ENCODE peak calls at places on chromosomes 12 and 14, in eight cellular contexts. Y, D, H, S, R, I, E and A are unnamed samples.

GRCh38 chr12:46266869-46267617 is 1.8 kb downstream of the SLC38A1 start:
- DNase-seq in Y (peak; percentile 64), D (peak; percentile 71), H (peak; percentile 64), S (no peak), R (peak; percentile 66), I (peak; percentile 72), E (peak; percentile 78), A (no peak)

GRCh38 chr14:31326111-31326510 is 94.2 kb downstream of the HEATR5A start:
- DNase-seq in Y (peak; percentile 43), D (no peak), H (peak; percentile 39), S (no peak), R (no peak), I (no peak), E (no peak), A (no peak)

GRCh38 chr14:21071225-21072041 is 1.3 kb downstream of the ARHGEF40 start:
- DNase-seq in Y (peak; percentile 58), D (peak; percentile 95), H (peak; percentile 95), S (peak; percentile 51), R (peak; percentile 70), I (peak; percentile 91), E (peak; percentile 88), A (peak; percentile 73)

GRCh38 chr12:93448796-93449195 is 7.0 kb upstream of the UBE2N start:
- DNase-seq in Y (no peak), D (no peak), H (no peak), S (no peak), R (peak; percentile 71), I (no peak), E (no peak), A (no peak)

GRCh38 chr12:267581-268482 is 5.2 kb upstream of the SLC6A13 start:
- DNase-seq in Y (no peak), D (no peak), H (peak; percentile 39), S (no peak), R (no peak), I (no peak), E (no peak), A (no peak)

GRCh38 chr12:12803186-12803585 is 10.0 kb upstream of the DDX47 start:
- DNase-seq in Y (peak; percentile 98), D (no peak), H (peak; percentile 86), S (no peak), R (peak; percentile 45), I (no peak), E (no peak), A (peak; percentile 44)

GRCh38 chr14:52473557-52473956 is 78.7 kb downstream of the TXNDC16 start:
- DNase-seq in Y (peak; percentile 56), D (no peak), H (peak; percentile 51), S (no peak), R (no peak), I (no peak), E (no peak), A (no peak)

GRCh38 chr14:104805326-104805678 is 4.4 kb downstream of the ZBTB42 start:
- DNase-seq in Y (peak; percentile 81), D (peak; percentile 68), H (peak; percentile 89), S (no peak), R (peak; percentile 61), I (no peak), E (no peak), A (no peak)

GRCh38 chr14:35385042-35385839 is 19.3 kb downstream of the NFKBIA start:
- DNase-seq in Y (peak; percentile 89), D (peak; percentile 87), H (peak; percentile 93), S (no peak), R (peak; percentile 59), I (peak; percentile 39), E (no peak), A (peak; percentile 74)

GRCh38 chr12:122850695-122851350 is 15.6 kb downstream of the HIP1R start:
- DNase-seq in Y (no peak), D (peak; percentile 11), H (peak; percentile 71), S (no peak), R (no peak), I (no peak), E (no peak), A (no peak)

GRCh38 chr12:71967176-71967575 is 28.5 kb downstream of the TPH2 start:
- DNase-seq in Y (no peak), D (no peak), H (peak; percentile 37), S (no peak), R (no peak), I (no peak), E (no peak), A (no peak)

GRCh38 chr12:8995021-8995775 is 5.9 kb downstream of the KLRG1 start:
- DNase-seq in Y (no peak), D (no peak), H (no peak), S (no peak), R (no peak), I (no peak), E (no peak), A (no peak)

GRCh38 chr12:113120670-113121370 is 14.7 kb downstream of the RASAL1 start:
- DNase-seq in Y (peak; percentile 31), D (no peak), H (no peak), S (no peak), R (no peak), I (no peak), E (no peak), A (no peak)

GRCh38 chr12:92912052-92912451 is 17.0 kb downstream of the EEA1 start:
- DNase-seq in Y (no peak), D (no peak), H (peak; percentile 32), S (no peak), R (no peak), I (no peak), E (no peak), A (no peak)

GRCh38 chr14:54354096-54354495 is 42.7 kb upstream of the CDKN3 start:
- DNase-seq in Y (no peak), D (no peak), H (no peak), S (no peak), R (no peak), I (no peak), E (no peak), A (no peak)

GRCh38 chr12:49951411-49952105 is 1.0 kb downstream of the AQP2 start:
- DNase-seq in Y (no peak), D (no peak), H (no peak), S (no peak), R (no peak), I (no peak), E (no peak), A (no peak)

GRCh38 chr12:109445224-109445623 is 31.9 kb downstream of the KCTD10 start:
- DNase-seq in Y (no peak), D (no peak), H (peak; percentile 61), S (no peak), R (no peak), I (no peak), E (no peak), A (no peak)

GRCh38 chr12:18750087-18750486 is 12.2 kb downstream of the CAPZA3 start:
- DNase-seq in Y (no peak), D (no peak), H (peak; percentile 26), S (no peak), R (no peak), I (no peak), E (no peak), A (no peak)

GRCh38 chr14:64779472-64779871 is 75.2 kb downstream of the PLEKHG3 start:
- DNase-seq in Y (no peak), D (no peak), H (no peak), S (no peak), R (peak; percentile 41), I (no peak), E (no peak), A (no peak)

GRCh38 chr12:52241205-52241842 is 8.3 kb downstream of the KRT7 start:
- DNase-seq in Y (peak; percentile 63), D (peak; percentile 37), H (peak; percentile 39), S (no peak), R (no peak), I (no peak), E (peak; percentile 56), A (no peak)

DNA sequence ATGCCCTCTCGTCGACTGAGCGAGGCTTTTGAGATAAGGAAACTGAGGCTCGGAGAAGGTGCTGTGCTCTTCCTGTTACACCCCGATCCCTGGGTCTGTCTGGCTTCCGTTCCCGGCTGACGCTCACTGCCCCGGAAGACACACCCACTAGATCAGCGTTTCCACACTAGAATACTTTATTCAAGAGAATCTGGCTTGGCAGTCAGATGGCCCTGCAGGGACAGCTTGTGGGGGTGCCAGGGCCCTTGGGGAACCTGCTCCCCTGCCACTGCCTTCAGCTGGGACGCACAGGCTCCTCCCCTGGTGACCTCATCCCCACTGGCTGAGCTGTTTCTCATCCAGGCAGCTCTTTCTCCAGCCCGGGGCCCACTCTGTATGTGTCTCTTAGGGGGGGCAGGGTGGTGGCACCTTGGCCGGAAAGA is 13.7 kb downstream of the PGF start:
- DNase-seq in Y (no peak), D (peak; percentile 82), H (peak; percentile 57), S (no peak), R (no peak), I (no peak), E (no peak), A (no peak)
- H3K4me3 ChIP-seq in Y (no peak overlapping the region), D (no peak overlapping the region), H (no peak overlapping the region), S (peak overlapping the region; percentile 48), R (no peak overlapping the region), I (no peak overlapping the region), E (no peak overlapping the region), A (peak overlapping the region; percentile 27)

DNA sequence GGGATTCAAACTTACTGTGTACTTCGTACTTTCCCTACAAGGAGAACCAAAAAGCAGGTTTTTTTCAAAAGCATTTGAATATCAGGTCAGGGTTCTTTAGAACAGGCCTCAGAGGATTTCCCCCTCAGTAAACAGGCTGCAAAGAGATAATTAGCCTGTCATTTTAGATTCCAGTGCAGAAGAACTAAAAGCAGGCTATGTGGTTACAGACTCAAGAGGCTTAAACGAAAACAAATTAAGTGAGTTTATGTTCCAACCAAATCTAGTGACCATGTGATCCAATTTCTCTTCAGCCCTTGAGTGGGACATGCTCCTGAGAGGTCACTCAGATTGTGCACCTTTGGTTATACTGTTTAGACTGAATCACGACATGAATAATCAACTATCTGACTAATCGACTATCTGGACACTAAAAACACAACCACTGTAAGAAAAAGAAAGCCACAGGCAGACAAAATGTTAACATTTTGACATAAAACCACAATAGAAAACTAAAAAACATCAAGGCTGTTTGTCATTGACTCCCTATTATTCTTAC is 4.5 kb downstream of the TMED8 start:
- DNase-seq in Y (no peak), D (no peak), H (peak; percentile 88), S (peak; percentile 83), R (no peak), I (no peak), E (no peak), A (no peak)
- TF ChIP-seq POLR2A in Y (no peak), D (no peak), H (no peak), S (no peak), R (no peak), I (no peak), E (no peak), A (no peak)

GRCh38 chr12:130911193-130911592 is 39.3 kb downstream of the RAN start:
- DNase-seq in Y (no peak), D (no peak), H (no peak), S (no peak), R (no peak), I (no peak), E (no peak), A (no peak)
- H3K4me3 ChIP-seq in Y (no peak overlapping the region), D (no peak overlapping the region), H (no peak overlapping the region), S (no peak overlapping the region), R (no peak overlapping the region), I (no peak overlapping the region), E (no peak overlapping the region), A (no peak overlapping the region)

DNA sequence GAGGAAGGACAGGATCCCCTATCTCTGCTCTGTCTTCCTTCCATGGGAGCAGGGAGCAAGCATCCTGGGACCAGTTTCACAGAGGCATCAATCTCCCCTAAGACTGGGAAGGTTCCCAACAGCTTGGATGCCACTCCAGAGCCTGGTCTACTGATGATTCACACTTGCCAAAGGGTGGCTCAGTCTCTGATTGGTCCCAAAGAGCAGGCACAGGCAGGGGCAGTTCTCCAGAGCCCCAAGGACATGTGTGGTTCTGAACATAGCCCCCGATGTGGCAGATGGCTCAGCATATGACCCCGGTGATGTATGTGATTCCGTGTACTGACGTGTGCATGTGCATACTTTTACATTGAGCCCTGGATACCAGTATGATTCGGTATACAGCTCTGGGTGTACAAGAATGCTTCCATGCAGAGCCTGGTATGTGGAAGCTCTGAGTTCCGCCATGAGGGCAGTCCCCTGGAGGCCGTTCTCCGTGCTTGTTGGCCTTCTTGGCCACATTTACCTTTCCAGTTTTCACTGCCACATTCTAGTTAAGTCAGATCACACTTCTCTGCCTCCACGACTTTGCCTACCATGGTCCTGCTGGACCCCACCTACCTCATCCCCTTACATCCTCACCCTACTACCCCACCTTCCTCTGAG is 21.2 kb downstream of the ITGA7 start:
- DNase-seq in Y (no peak), D (no peak), H (no peak), S (no peak), R (no peak), I (no peak), E (peak; percentile 21), A (no peak)
- TF ChIP-seq POLR2A in Y (no peak), D (no peak), H (no peak), S (no peak), R (no peak), I (no peak), E (no peak), A (no peak)